ENCODE peak calls at places on chromosomes 5 and 9, in four cellular contexts. U is cardiac fibroblast, T is AG04449, Z is tibial nerve. S is an unnamed sample.
A peak's percentile ranks its signal among the peaks of the same experiment; 100 is the strongest.

GRCh38 chr5:147482426-147483196 is 27.3 kb downstream of the DPYSL3 start:
- DNase-seq in Z (peak; percentile 11), T (no peak), U (peak; percentile 37), S (peak; percentile 46)

GRCh38 chr5:144201578-144201977 is 30.9 kb downstream of the KCTD16 start:
- DNase-seq in T (no peak), U (no peak), Z (no peak), S (peak; percentile 69)

GRCh38 chr9:15999422-16000339 is 446.8 kb downstream of the CCDC171 start:
- DNase-seq in T (peak; percentile 81), Z (no peak), U (peak; percentile 98), S (peak; percentile 96)

GRCh38 chr9:110426052-110426709 is 88.5 kb upstream of the TXNDC8 start:
- DNase-seq in T (no peak), Z (no peak), U (peak; percentile 55), S (peak; percentile 42)

GRCh38 chr5:147439253-147439652 is 70.6 kb downstream of the DPYSL3 start:
- DNase-seq in Z (no peak), U (peak; percentile 72), T (no peak), S (no peak)

GRCh38 chr9:34253460-34253837 is 74.6 kb downstream of the UBAP1 start:
- DNase-seq in Z (no peak), U (peak; percentile 72), T (no peak), S (peak; percentile 56)

GRCh38 chr5:2666081-2666480 is 85.4 kb downstream of the IRX2 start:
- DNase-seq in U (no peak), T (no peak), Z (no peak), S (no peak)

GRCh38 chr5:87940775-87941174 is 327.9 kb downstream of the TMEM161B start:
- DNase-seq in T (no peak), U (no peak), Z (no peak), S (no peak)

GRCh38 chr5:157280927-157281326 is 15.0 kb downstream of the CYFIP2 start:
- DNase-seq in U (peak; percentile 76), Z (no peak), T (peak; percentile 42), S (peak; percentile 50)

GRCh38 chr5:181194489-181195248 is 10.3 kb downstream of the TRIM7 start:
- DNase-seq in Z (no peak), U (no peak), T (no peak), S (no peak)

GRCh38 chr5:55102345-55102744 is at the start of gene GZMA:
- DNase-seq in Z (no peak), U (no peak), T (no peak), S (no peak)

GRCh38 chr9:112021742-112022141 is 125.1 kb downstream of the UGCG start:
- DNase-seq in Z (no peak), T (no peak), U (no peak), S (no peak)

GRCh38 chr5:87400305-87400899 is 12.3 kb downstream of the CCNH start:
- DNase-seq in Z (no peak), T (no peak), U (peak; percentile 72), S (peak; percentile 53)

GRCh38 chr5:161078793-161079192 is 226.8 kb upstream of the ATP10B start:
- DNase-seq in Z (no peak), T (no peak), U (no peak), S (no peak)

GRCh38 chr5:78638423-78638822 is 10.1 kb downstream of the LHFPL2 start:
- DNase-seq in Z (peak; percentile 19), U (peak; percentile 98), T (peak; percentile 59), S (peak; percentile 92)

GRCh38 chr5:119360905-119361605 is 5.2 kb downstream of the TNFAIP8 start:
- DNase-seq in Z (no peak), U (peak; percentile 70), T (no peak), S (peak; percentile 67)

GRCh38 chr5:167877319-167877718 is 414.1 kb upstream of the WWC1 start:
- DNase-seq in Z (no peak), U (no peak), T (no peak), S (no peak)

GRCh38 chr9:126420643-126421564 is 94.3 kb downstream of the MVB12B start:
- DNase-seq in U (peak; percentile 65), T (no peak), Z (no peak), S (no peak)

GRCh38 chr9:63816742-63817621 is 1468.0 kb downstream of the FOXD4L5 start:
- DNase-seq in U (peak; percentile 78), T (no peak), Z (peak; percentile 51), S (peak; percentile 53)

GRCh38 chr9:95095619-95096355 is 221.7 kb downstream of the FANCC start:
- DNase-seq in Z (no peak), T (no peak), U (no peak), S (no peak)

GRCh38 chr5:68215888-68216736 is 556 bp downstream of the PIK3R1 start:
- DNase-seq in T (no peak), Z (no peak), U (no peak), S (peak; percentile 40)

GRCh38 chr5:141838326-141839014 is 39.7 kb downstream of the PCDH1 start:
- DNase-seq in U (no peak), T (no peak), Z (no peak), S (no peak)
- TF ChIP-seq CTCF in U (no peak), T (no peak), Z (no peak), S (no peak)

DNA sequence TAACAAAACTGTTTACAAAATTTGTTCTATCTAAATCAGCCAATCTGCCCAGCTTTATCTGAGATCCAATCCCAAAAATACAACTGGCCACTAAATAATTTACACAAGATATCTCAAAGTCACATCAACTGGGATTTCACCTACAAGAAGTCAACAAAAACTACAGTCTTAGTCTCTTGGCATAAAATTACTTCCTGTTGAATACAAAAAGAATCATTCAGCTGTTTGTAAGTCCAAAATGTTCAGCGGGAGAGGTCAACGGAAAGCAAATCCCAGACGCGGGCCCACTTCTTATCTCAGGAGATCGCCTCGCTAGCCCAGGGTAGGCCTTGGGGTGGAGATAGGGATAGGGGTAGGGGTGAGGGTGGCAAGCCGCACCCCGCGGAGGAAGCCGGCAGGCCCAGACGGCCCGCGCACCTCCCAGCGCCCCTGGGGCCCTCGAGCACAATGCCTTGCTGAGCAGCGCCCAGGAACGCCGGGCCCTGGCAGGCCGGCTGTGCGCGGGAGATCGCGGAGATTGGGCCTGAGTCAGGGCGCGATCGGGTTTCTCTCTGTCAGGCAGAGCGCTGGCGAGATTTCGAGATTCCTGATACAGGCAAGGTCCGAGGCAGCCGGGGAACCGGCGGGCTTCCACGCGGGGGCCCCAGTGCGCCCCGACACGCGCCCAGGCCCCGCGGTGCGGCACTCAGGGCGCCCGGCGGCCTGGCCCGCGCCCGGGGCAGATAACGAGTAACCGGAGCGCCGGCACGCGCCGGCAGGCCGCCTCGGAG is 710 bp downstream of the HINT1 start:
- DNase-seq in Z (peak; percentile 43), U (peak; percentile 78), T (peak; percentile 4), S (peak; percentile 79)
- TF ChIP-seq CTCF in Z (no peak), U (no peak), T (no peak), S (no peak)

GRCh38 chr5:123116063-123116462 is 27.0 kb downstream of the PRDM6 start:
- DNase-seq in U (no peak), T (no peak), Z (no peak), S (peak; percentile 38)

GRCh38 chr5:123115020-123115419 is 26.0 kb downstream of the PRDM6 start:
- DNase-seq in T (no peak), Z (no peak), U (no peak), S (no peak)

GRCh38 chr5:123107343-123108240 is 18.6 kb downstream of the PRDM6 start:
- DNase-seq in Z (no peak), U (no peak), T (no peak), S (no peak)

GRCh38 chr5:123113136-123113535 is 24.1 kb downstream of the PRDM6 start:
- DNase-seq in Z (no peak), T (no peak), U (no peak), S (peak; percentile 40)

GRCh38 chr5:123111502-123111901 is 22.5 kb downstream of the PRDM6 start:
- DNase-seq in Z (no peak), T (no peak), U (no peak), S (no peak)
- TF ChIP-seq CTCF in Z (no peak), T (no peak), U (no peak), S (no peak)

DNA sequence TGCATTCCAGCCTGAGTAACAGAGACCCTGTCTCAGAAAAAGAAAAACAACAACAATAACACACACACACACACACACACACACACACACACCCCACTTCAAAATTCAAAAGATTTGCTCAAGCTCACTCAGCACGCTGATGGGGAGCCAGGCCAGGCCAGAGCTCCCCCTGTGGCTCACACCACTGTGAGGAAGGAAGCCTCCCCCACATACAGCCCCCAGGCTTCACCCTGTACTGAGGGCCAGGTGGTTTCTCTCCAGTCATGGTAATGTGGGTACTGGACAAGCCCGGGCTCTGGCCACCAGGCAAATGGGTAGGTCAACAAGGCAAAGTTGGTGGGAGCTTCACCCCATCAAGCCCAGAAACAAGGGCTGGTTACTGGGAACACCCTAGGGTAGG is 19.0 kb downstream of the ATOX1 start:
- DNase-seq in U (no peak), Z (no peak), T (no peak), S (peak; percentile 39)
- TF ChIP-seq CTCF in U (no peak), Z (no peak), T (no peak), S (no peak)

S was measured in fibroblast of villous mesenchyme.